ENCODE peak calls at places on chromosomes 11 and 22, in nine cellular contexts. One of them, this sample, is unnamed.

GRCh38 chr22:27259390-27259789 is 542.2 kb downstream of the MN1 start:
- DNase-seq in GM06990: no peak
- DNase-seq in thyroid gland: no peak
- DNase-seq in HL-60: no peak
- DNase-seq in Calu3: no peak
- DNase-seq in heart right ventricle: no peak
- DNase-seq in left ventricle myocardium inferior: no peak
- DNase-seq in chondrocyte: no peak
- DNase-seq in PC-3: no peak
- DNase-seq in this sample: no peak

GRCh38 chr11:75532200-75532972 is 6.6 kb upstream of the GDPD5 start:
- DNase-seq in GM06990: no peak
- DNase-seq in Calu3: peak; percentile 85
- DNase-seq in left ventricle myocardium inferior: peak; percentile 55
- DNase-seq in thyroid gland: peak; percentile 57
- DNase-seq in HL-60: peak; percentile 56
- DNase-seq in chondrocyte: no peak
- DNase-seq in PC-3: peak; percentile 93
- DNase-seq in heart right ventricle: peak; percentile 65
- DNase-seq in this sample: peak; percentile 71

GRCh38 chr11:70505761-70506657 is 107.7 kb downstream of the CTTN start:
- DNase-seq in PC-3: no peak
- DNase-seq in HL-60: no peak
- DNase-seq in thyroid gland: no peak
- DNase-seq in Calu3: no peak
- DNase-seq in GM06990: no peak
- DNase-seq in heart right ventricle: no peak
- DNase-seq in left ventricle myocardium inferior: peak; percentile 6
- DNase-seq in chondrocyte: peak; percentile 67
- DNase-seq in this sample: no peak

GRCh38 chr11:70065318-70066135 is 12.6 kb upstream of the ANO1 start:
- DNase-seq in chondrocyte: no peak
- DNase-seq in left ventricle myocardium inferior: no peak
- DNase-seq in thyroid gland: no peak
- DNase-seq in PC-3: no peak
- DNase-seq in Calu3: no peak
- DNase-seq in GM06990: no peak
- DNase-seq in HL-60: no peak
- DNase-seq in heart right ventricle: no peak
- DNase-seq in this sample: no peak

GRCh38 chr11:4544891-4545290 is at the start of gene OR52M1:
- DNase-seq in GM06990: no peak
- DNase-seq in left ventricle myocardium inferior: no peak
- DNase-seq in thyroid gland: no peak
- DNase-seq in HL-60: no peak
- DNase-seq in chondrocyte: no peak
- DNase-seq in PC-3: no peak
- DNase-seq in Calu3: no peak
- DNase-seq in heart right ventricle: no peak
- DNase-seq in this sample: no peak

GRCh38 chr11:113546757-113547507 is 71.7 kb upstream of the DRD2 start:
- DNase-seq in GM06990: no peak
- DNase-seq in heart right ventricle: no peak
- DNase-seq in thyroid gland: no peak
- DNase-seq in left ventricle myocardium inferior: no peak
- DNase-seq in Calu3: no peak
- DNase-seq in chondrocyte: no peak
- DNase-seq in PC-3: peak; percentile 97
- DNase-seq in HL-60: no peak
- DNase-seq in this sample: no peak

GRCh38 chr11:35143509-35144102 is 4.6 kb downstream of the CD44 start:
- DNase-seq in thyroid gland: no peak
- DNase-seq in PC-3: no peak
- DNase-seq in left ventricle myocardium inferior: no peak
- DNase-seq in chondrocyte: no peak
- DNase-seq in Calu3: no peak
- DNase-seq in HL-60: no peak
- DNase-seq in heart right ventricle: no peak
- DNase-seq in GM06990: no peak
- DNase-seq in this sample: no peak

GRCh38 chr11:20669833-20670684 is 673 bp downstream of the NELL1 start:
- DNase-seq in thyroid gland: no peak
- DNase-seq in chondrocyte: no peak
- DNase-seq in HL-60: no peak
- DNase-seq in Calu3: no peak
- DNase-seq in left ventricle myocardium inferior: no peak
- DNase-seq in GM06990: peak; percentile 8
- DNase-seq in PC-3: no peak
- DNase-seq in heart right ventricle: no peak
- DNase-seq in this sample: no peak

GRCh38 chr22:36258750-36259619 is 6.1 kb downstream of the APOL1 start:
- DNase-seq in HL-60: no peak
- DNase-seq in left ventricle myocardium inferior: peak; percentile 34
- DNase-seq in heart right ventricle: no peak
- DNase-seq in chondrocyte: no peak
- DNase-seq in thyroid gland: peak; percentile 39
- DNase-seq in Calu3: no peak
- DNase-seq in PC-3: no peak
- DNase-seq in GM06990: no peak
- DNase-seq in this sample: no peak

DNA sequence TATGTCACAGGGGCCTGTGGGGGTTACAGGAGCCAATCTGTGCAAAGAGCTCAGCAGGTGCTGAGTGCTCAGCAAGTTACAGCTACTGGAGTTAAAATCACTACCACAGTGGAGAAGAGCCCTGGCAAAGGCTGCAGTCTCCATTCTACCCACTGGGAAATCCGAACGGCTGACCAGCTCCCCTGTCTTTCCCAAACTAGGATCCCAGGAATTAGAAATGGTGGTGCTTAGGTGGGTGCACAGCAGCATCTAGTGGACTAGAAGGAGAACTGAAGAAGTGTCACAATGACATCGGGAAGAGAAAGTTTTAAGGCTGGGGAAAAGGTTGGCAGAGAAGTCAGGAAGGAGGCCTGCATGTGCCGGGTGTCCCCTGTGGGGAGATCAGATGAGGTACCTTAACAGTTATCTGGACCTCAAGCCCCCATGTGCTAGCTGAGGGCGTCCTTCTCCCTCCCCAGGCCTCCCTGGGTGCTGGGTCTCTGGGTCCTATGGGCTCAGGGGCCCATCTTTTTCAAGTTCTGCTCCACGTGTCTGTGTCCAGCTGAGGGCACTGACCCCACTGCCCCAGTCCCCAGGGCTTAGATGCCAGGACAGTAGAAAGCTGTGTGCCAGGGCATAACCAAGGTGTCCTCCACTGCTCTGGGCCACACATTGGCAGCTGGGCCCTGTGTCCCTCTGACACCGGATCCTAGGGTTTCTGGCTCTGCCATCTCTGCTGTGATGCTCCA is 1.9 kb downstream of the PIWIL3 start:
- DNase-seq in Calu3: peak; percentile 31
- DNase-seq in left ventricle myocardium inferior: no peak
- DNase-seq in chondrocyte: no peak
- DNase-seq in HL-60: no peak
- DNase-seq in GM06990: no peak
- DNase-seq in heart right ventricle: no peak
- DNase-seq in PC-3: peak; percentile 50
- DNase-seq in thyroid gland: no peak
- DNase-seq in this sample: peak; percentile 14
- TF ChIP-seq CTCF in Calu3: peak; percentile 56
- TF ChIP-seq CTCF in left ventricle myocardium inferior: peak; percentile 49
- TF ChIP-seq CTCF in chondrocyte: peak; percentile 77
- TF ChIP-seq CTCF in HL-60: peak; percentile 5
- TF ChIP-seq CTCF in GM06990: peak; percentile 48
- TF ChIP-seq CTCF in heart right ventricle: peak; percentile 43
- TF ChIP-seq CTCF in PC-3: peak; percentile 60
- TF ChIP-seq CTCF in thyroid gland: no peak
- TF ChIP-seq CTCF in this sample: peak; percentile 66

GRCh38 chr11:12886508-12886907 is 122.6 kb upstream of the RASSF10 start:
- DNase-seq in PC-3: no peak
- DNase-seq in GM06990: no peak
- DNase-seq in heart right ventricle: no peak
- DNase-seq in Calu3: no peak
- DNase-seq in thyroid gland: no peak
- DNase-seq in chondrocyte: no peak
- DNase-seq in left ventricle myocardium inferior: no peak
- DNase-seq in HL-60: no peak
- DNase-seq in this sample: no peak

GRCh38 chr11:12885717-12886226 is 123.3 kb upstream of the RASSF10 start:
- DNase-seq in PC-3: no peak
- DNase-seq in thyroid gland: no peak
- DNase-seq in heart right ventricle: no peak
- DNase-seq in chondrocyte: no peak
- DNase-seq in Calu3: no peak
- DNase-seq in left ventricle myocardium inferior: no peak
- DNase-seq in HL-60: no peak
- DNase-seq in GM06990: no peak
- DNase-seq in this sample: no peak

GRCh38 chr11:12880327-12880726 is 128.8 kb upstream of the RASSF10 start:
- DNase-seq in thyroid gland: no peak
- DNase-seq in PC-3: no peak
- DNase-seq in Calu3: no peak
- DNase-seq in left ventricle myocardium inferior: no peak
- DNase-seq in GM06990: no peak
- DNase-seq in heart right ventricle: no peak
- DNase-seq in chondrocyte: no peak
- DNase-seq in HL-60: no peak
- DNase-seq in this sample: no peak

GRCh38 chr11:12884751-12885318 is 124.3 kb upstream of the RASSF10 start:
- DNase-seq in heart right ventricle: no peak
- DNase-seq in PC-3: no peak
- DNase-seq in HL-60: no peak
- DNase-seq in Calu3: no peak
- DNase-seq in chondrocyte: no peak
- DNase-seq in left ventricle myocardium inferior: no peak
- DNase-seq in thyroid gland: no peak
- DNase-seq in GM06990: no peak
- DNase-seq in this sample: no peak

DNA sequence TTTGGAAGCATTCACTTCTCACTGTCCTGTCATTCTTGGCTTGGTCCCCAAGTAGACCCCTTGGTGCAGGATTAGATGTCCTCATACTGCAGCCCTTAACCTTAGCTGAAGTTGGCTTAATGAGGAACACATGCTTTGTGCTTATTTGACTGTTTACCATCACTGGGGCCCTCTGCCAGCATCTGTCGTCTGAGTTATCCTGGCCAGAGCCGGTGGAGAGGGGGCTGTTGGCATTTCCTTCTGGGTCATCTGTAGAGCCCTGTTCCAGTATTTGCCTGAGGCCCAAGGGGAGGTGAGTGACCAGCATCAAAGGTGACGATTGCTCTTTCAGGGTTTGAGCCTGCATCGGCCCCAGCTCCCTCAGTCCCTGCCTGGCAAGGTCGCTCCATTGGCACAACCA is 126.4 kb upstream of the RASSF10 start:
- DNase-seq in GM06990: no peak
- DNase-seq in heart right ventricle: no peak
- DNase-seq in chondrocyte: no peak
- DNase-seq in PC-3: no peak
- DNase-seq in Calu3: no peak
- DNase-seq in HL-60: no peak
- DNase-seq in thyroid gland: no peak
- DNase-seq in left ventricle myocardium inferior: no peak
- DNase-seq in this sample: no peak
- TF ChIP-seq CTCF in GM06990: no peak
- TF ChIP-seq CTCF in heart right ventricle: no peak
- TF ChIP-seq CTCF in chondrocyte: no peak
- TF ChIP-seq CTCF in PC-3: no peak
- TF ChIP-seq CTCF in Calu3: no peak
- TF ChIP-seq CTCF in HL-60: no peak
- TF ChIP-seq CTCF in thyroid gland: no peak
- TF ChIP-seq CTCF in left ventricle myocardium inferior: no peak
- TF ChIP-seq CTCF in this sample: no peak

DNA sequence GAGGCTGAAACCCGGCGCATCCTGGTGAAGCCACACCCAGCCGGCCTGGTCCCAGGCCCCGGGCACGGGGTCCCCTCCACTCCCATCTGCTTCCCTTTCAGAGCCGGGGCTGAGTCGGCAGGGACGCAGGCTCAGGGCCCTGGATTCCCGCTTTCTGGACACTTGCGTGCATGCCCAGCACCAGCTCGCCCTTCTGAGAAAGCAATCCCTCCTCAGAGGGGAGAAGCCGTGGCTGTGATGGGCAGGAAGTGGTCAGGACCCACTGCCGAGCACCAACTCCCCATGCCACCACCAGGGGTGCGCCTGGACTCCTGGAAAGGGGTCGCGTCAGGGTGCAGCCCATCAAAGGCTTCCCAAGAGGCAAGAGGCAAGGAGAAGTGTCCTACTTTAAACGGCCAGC is 15.1 kb downstream of the CDKN1C start:
- DNase-seq in chondrocyte: no peak
- DNase-seq in heart right ventricle: no peak
- DNase-seq in HL-60: no peak
- DNase-seq in Calu3: no peak
- DNase-seq in thyroid gland: no peak
- DNase-seq in GM06990: no peak
- DNase-seq in PC-3: no peak
- DNase-seq in left ventricle myocardium inferior: no peak
- DNase-seq in this sample: no peak
- TF ChIP-seq CTCF in chondrocyte: peak; percentile 13
- TF ChIP-seq CTCF in heart right ventricle: no peak
- TF ChIP-seq CTCF in HL-60: no peak
- TF ChIP-seq CTCF in Calu3: no peak
- TF ChIP-seq CTCF in thyroid gland: no peak
- TF ChIP-seq CTCF in GM06990: no peak
- TF ChIP-seq CTCF in PC-3: no peak
- TF ChIP-seq CTCF in left ventricle myocardium inferior: no peak
- TF ChIP-seq CTCF in this sample: peak; percentile 16

GRCh38 chr11:8070417-8071101 is 10.5 kb upstream of the TUB start:
- DNase-seq in PC-3: peak; percentile 50
- DNase-seq in Calu3: no peak
- DNase-seq in GM06990: no peak
- DNase-seq in heart right ventricle: no peak
- DNase-seq in left ventricle myocardium inferior: no peak
- DNase-seq in thyroid gland: peak; percentile 32
- DNase-seq in HL-60: no peak
- DNase-seq in chondrocyte: no peak
- DNase-seq in this sample: no peak
- TF ChIP-seq CTCF in PC-3: peak; percentile 58
- TF ChIP-seq CTCF in Calu3: peak; percentile 18
- TF ChIP-seq CTCF in GM06990: peak; percentile 41
- TF ChIP-seq CTCF in heart right ventricle: peak; percentile 44
- TF ChIP-seq CTCF in left ventricle myocardium inferior: peak; percentile 62
- TF ChIP-seq CTCF in thyroid gland: peak; percentile 18
- TF ChIP-seq CTCF in HL-60: no peak
- TF ChIP-seq CTCF in chondrocyte: peak; percentile 76
- TF ChIP-seq CTCF in this sample: peak; percentile 38

DNA sequence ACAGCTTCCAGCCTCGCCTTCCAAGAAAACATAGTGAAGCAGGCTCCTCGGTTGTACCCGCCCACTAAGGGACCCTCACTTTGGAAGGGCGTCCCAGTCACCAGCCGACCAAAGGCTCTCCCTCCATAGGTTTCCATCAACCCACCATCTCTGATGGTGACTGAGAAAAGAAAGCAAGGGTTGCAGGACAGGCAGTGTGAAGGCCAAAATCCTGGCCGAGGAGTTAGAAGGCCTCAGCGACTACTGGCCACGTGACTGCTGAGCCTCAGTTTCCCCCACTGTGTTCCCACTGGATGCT is 2.7 kb downstream of the FXYD6 start:
- DNase-seq in left ventricle myocardium inferior: no peak
- DNase-seq in PC-3: no peak
- DNase-seq in HL-60: no peak
- DNase-seq in thyroid gland: no peak
- DNase-seq in chondrocyte: no peak
- DNase-seq in heart right ventricle: no peak
- DNase-seq in Calu3: no peak
- DNase-seq in GM06990: no peak
- DNase-seq in this sample: no peak
- TF ChIP-seq CTCF in left ventricle myocardium inferior: no peak
- TF ChIP-seq CTCF in PC-3: no peak
- TF ChIP-seq CTCF in HL-60: no peak
- TF ChIP-seq CTCF in thyroid gland: no peak
- TF ChIP-seq CTCF in chondrocyte: no peak
- TF ChIP-seq CTCF in heart right ventricle: no peak
- TF ChIP-seq CTCF in Calu3: no peak
- TF ChIP-seq CTCF in GM06990: no peak
- TF ChIP-seq CTCF in this sample: no peak